ENCODE peak calls at places on chromosome 17, in four cellular contexts. O is stomach, C is vagina, K is sigmoid colon. I is an unnamed sample.

GRCh38 chr17:66401364-66401763 is 99.0 kb downstream of the PRKCA start:
- DNase-seq in K (no peak), O (no peak), C (no peak), I (no peak)

GRCh38 chr17:5669191-5669590 is 84.9 kb upstream of the NLRP1 start:
- DNase-seq in C (no peak), O (no peak), K (no peak), I (no peak)

GRCh38 chr17:7834554-7834890 is 505 bp downstream of the KDM6B start:
- DNase-seq in K (peak; percentile 89), O (peak; percentile 68), C (no peak), I (peak; percentile 51)

GRCh38 chr17:17147821-17148220 is 58.3 kb downstream of the PLD6 start:
- DNase-seq in C (no peak), K (no peak), O (no peak), I (no peak)

GRCh38 chr17:60065136-60065535 is 13.6 kb downstream of the HEATR6 start:
- DNase-seq in C (no peak), K (no peak), O (no peak), I (no peak)

GRCh38 chr17:16313159-16314090 is 39.8 kb downstream of the CENPV start:
- DNase-seq in O (no peak), C (no peak), K (no peak), I (no peak)

GRCh38 chr17:35890774-35891155 is 10.6 kb upstream of the CCL5 start:
- DNase-seq in O (peak; percentile 35), C (no peak), K (no peak), I (no peak)

GRCh38 chr17:69878661-69879060 is 196.4 kb upstream of the KCNJ16 start:
- DNase-seq in O (no peak), K (no peak), C (no peak), I (no peak)

GRCh38 chr17:4327638-4328037 is 38.8 kb downstream of the UBE2G1 start:
- DNase-seq in C (no peak), K (no peak), O (no peak), I (no peak)

GRCh38 chr17:15972497-15972951 is 27.0 kb downstream of the ZSWIM7 start:
- DNase-seq in C (no peak), K (no peak), O (no peak), I (no peak)

GRCh38 chr17:61426482-61427304 is 25.5 kb upstream of the TBX4 start:
- DNase-seq in O (no peak), K (no peak), C (no peak), I (no peak)

GRCh38 chr17:19748807-19749193 is 702 bp upstream of the ALDH3A1 start:
- DNase-seq in C (no peak), K (no peak), O (no peak), I (no peak)

GRCh38 chr17:35577826-35578194 is 561 bp downstream of the PEX12 start:
- DNase-seq in O (no peak), C (no peak), K (no peak), I (no peak)

GRCh38 chr17:13541032-13541480 is 60.7 kb downstream of the HS3ST3A1 start:
- DNase-seq in O (no peak), K (no peak), C (no peak), I (no peak)

GRCh38 chr17:34300652-34301390 is 15.3 kb downstream of the CCL11 start:
- DNase-seq in O (no peak), K (peak; percentile 69), C (no peak), I (no peak)

GRCh38 chr17:42311240-42312034 is 23.1 kb downstream of the STAT5A start:
- DNase-seq in K (peak; percentile 99), C (no peak), O (peak; percentile 57), I (peak; percentile 65)

GRCh38 chr17:17605747-17606083 is 14.2 kb upstream of the PEMT start:
- DNase-seq in K (no peak), C (no peak), O (no peak), I (no peak)

GRCh38 chr17:58556833-58557250 is 42.4 kb upstream of the MTMR4 start:
- DNase-seq in O (no peak), K (no peak), C (no peak), I (no peak)

GRCh38 chr17:56681561-56682266 is 88.2 kb downstream of the NOG start:
- DNase-seq in O (no peak), C (no peak), K (no peak), I (no peak)

GRCh38 chr17:48003686-48004120 is 32.8 kb downstream of the CDK5RAP3 start:
- DNase-seq in O (no peak), K (no peak), C (no peak), I (no peak)

GRCh38 chr17:49984776-49985175 is 10.2 kb downstream of the DLX3 start:
- DNase-seq in O (no peak), C (no peak), K (peak; percentile 11), I (no peak)

DNA sequence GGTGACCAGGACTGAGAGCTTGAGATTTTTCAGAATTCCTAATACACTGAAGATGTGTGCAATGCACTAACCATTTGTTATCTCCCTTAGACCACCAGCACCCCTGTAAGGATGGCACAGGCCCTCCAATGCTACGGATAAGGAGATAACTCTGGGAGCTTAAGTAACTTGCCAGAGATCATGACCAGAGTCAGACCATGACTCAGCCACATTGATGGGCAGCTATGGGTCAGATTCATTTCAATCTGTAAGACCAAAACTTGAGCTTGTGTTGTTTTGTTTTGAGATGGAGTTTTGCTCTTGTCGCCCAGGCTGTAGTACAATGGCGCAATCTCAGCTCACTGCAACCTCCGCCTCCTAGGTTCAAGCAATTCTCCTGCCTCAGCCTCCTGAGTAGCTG is 63.8 kb downstream of the ARSG start:
- DNase-seq in O (no peak), C (no peak), K (no peak), I (no peak)
- TF ChIP-seq POLR2A in O (no peak), C (no peak), K (no peak), I (no peak)

GRCh38 chr17:696412-696811 is 18.2 kb downstream of the VPS53 start:
- DNase-seq in O (no peak), C (no peak), K (no peak), I (no peak)

GRCh38 chr17:697682-698081 is 17.0 kb downstream of the VPS53 start:
- DNase-seq in C (no peak), O (no peak), K (no peak), I (no peak)

GRCh38 chr17:691423-691822 is 23.2 kb downstream of the VPS53 start:
- DNase-seq in K (no peak), O (no peak), C (no peak), I (no peak)

GRCh38 chr17:692116-692515 is 22.5 kb downstream of the VPS53 start:
- DNase-seq in O (no peak), C (no peak), K (no peak), I (no peak)

GRCh38 chr17:694239-694638 is 20.4 kb downstream of the VPS53 start:
- DNase-seq in O (no peak), C (no peak), K (no peak), I (no peak)
- H3K27ac ChIP-seq in O (no peak overlapping the region), C (no peak overlapping the region), K (no peak overlapping the region), I (no peak overlapping the region)

GRCh38 chr17:81405382-81406005 is 10.2 kb downstream of the BAHCC1 start:
- DNase-seq in K (peak; percentile 93), O (no peak), C (peak; percentile 96), I (no peak)

GRCh38 chr17:81403040-81403467 is 7.8 kb downstream of the BAHCC1 start:
- DNase-seq in O (no peak), C (no peak), K (no peak), I (no peak)

GRCh38 chr17:81406117-81406953 is 11.1 kb downstream of the BAHCC1 start:
- DNase-seq in C (no peak), K (no peak), O (no peak), I (no peak)

GRCh38 chr17:81403671-81404534 is 8.6 kb downstream of the BAHCC1 start:
- DNase-seq in K (no peak), O (no peak), C (no peak), I (no peak)

GRCh38 chr17:81404557-81405165 is 9.4 kb downstream of the BAHCC1 start:
- DNase-seq in C (no peak), K (no peak), O (no peak), I (no peak)
- TF ChIP-seq POLR2A in C (no peak), K (no peak), O (no peak), I (no peak)

GRCh38 chr17:81518785-81519283 is 6.2 kb upstream of the ACTG1 start:
- DNase-seq in C (no peak), O (peak; percentile 70), K (no peak), I (no peak)

GRCh38 chr17:81519284-81520020 is 6.9 kb upstream of the ACTG1 start:
- DNase-seq in K (no peak), C (no peak), O (peak; percentile 81), I (peak; percentile 60)

GRCh38 chr17:81517009-81517338 is 4.4 kb upstream of the ACTG1 start:
- DNase-seq in O (no peak), K (no peak), C (no peak), I (no peak)

GRCh38 chr17:81517339-81518112 is 4.9 kb upstream of the ACTG1 start:
- DNase-seq in K (no peak), O (no peak), C (no peak), I (no peak)

GRCh38 chr17:81518113-81518784 is 5.7 kb upstream of the ACTG1 start:
- DNase-seq in K (no peak), O (no peak), C (no peak), I (no peak)
- H3K27ac ChIP-seq in K (peak overlapping the region; percentile 99), O (peak overlapping the region; percentile 100), C (peak overlapping the region; percentile 51), I (peak overlapping the region; percentile 41)

GRCh38 chr17:28478940-28479615 is 5.6 kb downstream of the SLC13A2 start:
- DNase-seq in O (no peak), K (no peak), C (no peak), I (no peak)
- TF ChIP-seq POLR2A in O (no peak), K (no peak), C (no peak), I (no peak)